ENCODE peak calls at places on chromosomes 13 and 19, in four cellular contexts. B is testis, J is uterus, P is left lung. H is an unnamed sample.

GRCh38 chr19:4206818-4207484 is 22.4 kb upstream of the EBI3 start:
- DNase-seq in B (no peak), J (no peak), P (no peak), H (no peak)

GRCh38 chr19:15563325-15563794 is 51.7 kb upstream of the CYP4F8 start:
- DNase-seq in B (peak; percentile 77), J (no peak), P (no peak), H (no peak)

GRCh38 chr13:94811753-94812152 is 99.4 kb upstream of the SOX21 start:
- DNase-seq in B (no peak), J (no peak), P (no peak), H (no peak)

GRCh38 chr19:33346665-33347064 is 26.8 kb upstream of the CEBPG start:
- DNase-seq in B (no peak), J (no peak), P (no peak), H (no peak)

GRCh38 chr13:66071608-66072007 is 1158.5 kb downstream of the PCDH9 start:
- DNase-seq in B (no peak), J (no peak), P (no peak), H (no peak)

GRCh38 chr19:13827656-13828055 is 32.4 kb downstream of the ZSWIM4 start:
- DNase-seq in B (no peak), J (no peak), P (no peak), H (no peak)

GRCh38 chr13:112761701-112762689 is 72.2 kb downstream of the ATP11A start:
- DNase-seq in B (no peak), J (no peak), P (no peak), H (no peak)

GRCh38 chr19:31214997-31215396 is 134.2 kb downstream of the TSHZ3 start:
- DNase-seq in B (no peak), J (no peak), P (no peak), H (no peak)

GRCh38 chr13:26202365-26202972 is 19.6 kb downstream of the RNF6 start:
- DNase-seq in B (no peak), J (no peak), P (no peak), H (no peak)

GRCh38 chr13:94712287-94712811 is at the start of gene SOX21:
- DNase-seq in B (no peak), J (no peak), P (peak; percentile 76), H (peak; percentile 53)

GRCh38 chr13:47747901-47748300 is 253.2 kb downstream of the SUCLA2 start:
- DNase-seq in B (no peak), J (no peak), P (no peak), H (no peak)

GRCh38 chr13:23020246-23020843 is 160.4 kb upstream of the SGCG start:
- DNase-seq in B (peak; percentile 76), J (peak; percentile 23), P (no peak), H (no peak)

GRCh38 chr13:41780736-41781708 is 179.9 kb downstream of the VWA8 start:
- DNase-seq in B (no peak), J (no peak), P (no peak), H (no peak)

GRCh38 chr13:30869491-30869890 is 36.6 kb upstream of the MEDAG start:
- DNase-seq in B (peak; percentile 36), J (peak; percentile 69), P (no peak), H (no peak)

DNA sequence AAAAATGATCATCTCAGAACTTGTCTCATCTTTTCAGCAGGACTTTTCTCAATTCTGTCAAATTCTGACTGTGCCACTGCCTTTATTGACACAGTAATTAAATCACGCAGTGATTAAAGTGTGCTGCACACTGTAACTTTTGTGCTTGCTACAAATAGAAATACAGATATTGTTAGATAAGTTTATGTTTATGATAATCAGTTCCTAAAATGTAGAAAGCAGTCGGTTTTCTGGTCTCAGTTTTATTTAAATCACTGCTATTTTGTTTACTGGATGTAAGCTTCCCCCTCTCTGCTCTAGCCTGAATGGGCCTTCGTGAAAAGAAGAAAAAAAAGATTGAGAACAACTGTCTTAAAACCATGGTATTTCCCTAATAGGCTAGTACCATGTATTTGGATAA is 258.8 kb upstream of the STARD13 start:
- DNase-seq in B (no peak), J (no peak), P (no peak), H (no peak)
- TF ChIP-seq CTCF in B (no peak), J (no peak), P (no peak), H (no peak)

GRCh38 chr13:98958443-98958794 is 19.4 kb downstream of the DOCK9 start:
- DNase-seq in B (no peak), J (no peak), P (no peak), H (no peak)
- TF ChIP-seq CTCF in B (no peak), J (no peak), P (no peak), H (no peak)

GRCh38 chr19:19033176-19033425 is 216 bp downstream of the SUGP2 start:
- DNase-seq in B (no peak), J (no peak), P (no peak), H (no peak)

GRCh38 chr19:19032420-19033175 is 719 bp downstream of the SUGP2 start:
- DNase-seq in B (peak; percentile 94), J (peak; percentile 65), P (no peak), H (peak; percentile 93)

GRCh38 chr19:19034204-19034624 is 811 bp downstream of the ARMC6 start:
- DNase-seq in B (peak; percentile 67), J (no peak), P (peak; percentile 87), H (no peak)

GRCh38 chr19:19028526-19028925 is 4.8 kb downstream of the SUGP2 start:
- DNase-seq in B (no peak), J (no peak), P (no peak), H (no peak)

GRCh38 chr19:19033426-19034203 is at the start of the genes ARMC6 and SUGP2:
- DNase-seq in B (peak; percentile 89), J (peak; percentile 89), P (peak; percentile 97), H (peak; percentile 97)
- TF ChIP-seq CTCF in B (peak; percentile 37), J (peak; percentile 9), P (no peak), H (no peak)

GRCh38 chr19:57830071-57830602 is at the start of gene ZNF587B:
- DNase-seq in B (peak; percentile 83), J (peak; percentile 63), P (peak; percentile 81), H (peak; percentile 91)
- TF ChIP-seq CTCF in B (peak; percentile 42), J (no peak), P (peak; percentile 15), H (peak; percentile 53)

DNA sequence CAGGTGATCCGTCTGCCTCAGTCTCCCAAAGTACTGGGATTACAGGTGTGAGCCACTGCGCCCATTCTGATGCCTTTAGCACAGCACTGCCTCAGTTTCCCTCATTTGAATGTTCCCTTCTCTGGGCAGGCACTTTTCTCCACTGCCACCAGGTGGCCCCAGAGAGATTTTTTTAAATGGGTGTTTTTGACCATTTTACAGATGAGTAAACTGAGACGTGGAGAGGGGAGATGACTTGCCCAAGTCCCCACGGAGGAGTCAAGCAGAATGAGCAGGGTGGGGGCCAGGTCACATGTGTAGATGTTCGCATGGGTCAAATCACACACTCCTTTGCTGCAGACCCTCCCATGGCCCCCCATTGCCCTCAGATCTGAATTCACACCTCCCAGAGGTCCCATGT is 3.2 kb upstream of the PDE4C start:
- DNase-seq in B (no peak), J (no peak), P (no peak), H (no peak)
- TF ChIP-seq CTCF in B (no peak), J (no peak), P (peak; percentile 39), H (peak; percentile 53)

DNA sequence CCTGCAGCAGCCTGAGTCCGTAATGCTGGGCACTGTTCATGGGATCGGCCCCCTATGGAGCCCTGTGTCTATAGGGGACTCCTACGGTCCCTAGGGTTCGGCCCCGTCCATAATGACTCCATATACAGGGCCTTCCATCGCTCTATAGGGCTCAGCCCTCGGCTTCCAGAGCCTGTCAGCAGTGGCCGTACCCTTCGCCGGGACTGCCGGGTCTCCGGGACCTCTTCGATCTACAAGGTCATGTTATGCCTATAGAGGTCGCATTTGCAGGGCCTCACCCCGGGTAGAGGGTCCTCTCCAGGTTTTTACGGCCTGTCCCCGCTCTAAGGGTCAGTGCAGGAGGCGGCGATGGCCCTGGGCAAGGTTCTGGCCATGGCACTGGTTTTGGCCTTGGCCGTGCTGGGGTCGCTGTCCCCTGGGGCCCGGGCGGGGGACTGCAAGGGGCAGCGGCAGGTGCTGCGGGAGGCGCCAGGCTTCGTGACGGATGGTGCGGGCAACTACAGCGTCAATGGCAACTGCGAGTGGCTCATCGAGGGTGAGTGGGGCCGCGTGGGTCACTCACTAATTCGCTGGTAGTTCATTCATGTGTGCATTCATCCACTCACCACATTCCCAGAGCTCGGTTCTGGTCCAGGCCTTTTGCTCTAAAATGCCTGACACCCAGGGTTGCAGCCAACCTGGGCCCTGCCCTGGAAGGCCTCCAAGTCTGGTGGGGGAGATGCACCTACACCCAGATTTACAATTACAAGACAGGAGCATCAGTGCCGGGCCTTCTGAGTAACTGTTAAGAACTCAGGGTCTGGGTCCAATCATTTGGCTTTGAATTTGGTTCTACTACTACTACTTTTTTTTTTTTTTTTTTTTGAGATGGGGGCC is 699 bp downstream of the MEGF8 start:
- DNase-seq in B (no peak), J (no peak), P (no peak), H (no peak)
- TF ChIP-seq CTCF in B (no peak), J (no peak), P (no peak), H (no peak)

DNA sequence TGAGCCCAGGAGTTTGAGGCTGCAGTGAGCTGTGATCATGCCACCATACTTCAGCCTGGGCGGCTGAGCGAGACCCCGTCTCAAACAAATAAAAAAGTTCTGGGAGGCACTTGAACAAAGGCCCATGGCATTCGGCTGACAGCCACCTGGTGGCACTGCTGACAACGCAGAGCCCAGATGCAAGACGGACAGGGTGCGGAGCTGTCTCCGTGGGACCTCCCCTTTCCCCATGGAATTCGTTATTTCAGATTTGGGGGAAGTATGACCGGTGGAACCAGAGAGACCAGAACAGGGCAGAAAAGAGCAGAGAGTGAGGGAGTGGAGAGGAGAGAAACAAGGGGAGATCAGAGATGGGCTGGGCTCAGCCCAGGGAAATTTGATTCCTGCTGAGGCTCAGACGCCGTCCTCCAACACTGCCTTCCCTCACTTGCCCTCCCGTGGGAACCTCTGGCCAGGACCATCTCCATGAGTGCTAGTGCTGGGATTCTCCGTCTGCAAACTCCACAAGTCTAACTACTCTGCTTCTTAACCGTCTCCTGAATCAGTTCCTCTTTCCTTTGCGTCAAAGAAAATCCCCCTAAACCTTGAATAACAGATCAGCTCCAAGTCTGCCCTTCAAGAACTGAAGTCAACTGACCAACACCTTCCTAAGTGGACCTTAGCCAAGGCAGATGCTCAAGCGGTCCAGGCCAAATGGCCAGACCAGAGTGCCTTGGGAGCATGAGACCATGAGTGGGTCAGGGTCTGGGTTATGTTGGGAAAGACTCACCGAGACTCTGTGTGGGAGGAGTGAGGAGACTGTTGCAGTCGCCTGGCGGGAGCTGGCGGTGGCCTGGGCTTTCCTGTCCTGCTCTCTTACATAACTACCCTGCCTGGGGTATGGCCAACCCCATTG is 11.9 kb upstream of the ATF5 start:
- DNase-seq in B (no peak), J (no peak), P (no peak), H (no peak)
- TF ChIP-seq CTCF in B (no peak), J (no peak), P (no peak), H (no peak)

GRCh38 chr19:51637362-51637978 is 7.3 kb upstream of the SIGLEC5 start:
- DNase-seq in B (no peak), J (no peak), P (no peak), H (no peak)
- TF ChIP-seq CTCF in B (no peak), J (no peak), P (peak; percentile 53), H (peak; percentile 29)